ENCODE peak calls at places on chromosomes 12 and 14, in nine cellular contexts. X is T follicular helper cell, O is GM12892, Q is activated gamma-delta T cell treated with Interleukin-2 at 50 U/mL for 16 hours, A is AG09309, D is sigmoid colon, G is tibial artery, J is germinal center, L is WTC11. C is an unnamed sample.

GRCh38 chr12:42789808-42790760 is 200.5 kb upstream of the PRICKLE1 start:
- DNase-seq in A (no peak), J (no peak), L (no peak), Q (no peak), X (no peak), O (no peak), G (no peak), D (no peak), C (no peak)

GRCh38 chr12:40225984-40226602 is 1.3 kb downstream of the LRRK2 start:
- DNase-seq in O (no peak), A (no peak), X (no peak), Q (no peak), J (peak), D (no peak), L (no peak), G (no peak), C (no peak)

GRCh38 chr12:106288510-106289195 is 13.9 kb upstream of the TCP11L2 start:
- DNase-seq in J (no peak), Q (no peak), X (no peak), D (no peak), G (no peak), O (no peak), L (no peak), A (peak), C (no peak)

GRCh38 chr12:44015333-44015941 is 179.6 kb downstream of the TMEM117 start:
- DNase-seq in J (peak), G (no peak), D (no peak), Q (no peak), O (no peak), X (no peak), L (no peak), A (peak), C (peak)

GRCh38 chr12:107487011-107487680 is 198.5 kb upstream of the PWP1 start:
- DNase-seq in Q (no peak), D (no peak), J (no peak), X (no peak), A (no peak), O (no peak), G (no peak), L (no peak), C (no peak)

GRCh38 chr12:128069359-128069997 is 197.5 kb upstream of the TMEM132C start:
- DNase-seq in L (peak), X (no peak), J (peak), G (no peak), Q (no peak), A (peak), O (no peak), D (no peak), C (peak)

GRCh38 chr14:93937519-93937918 is 10.4 kb downstream of the FAM181A start:
- DNase-seq in G (no peak), L (no peak), J (no peak), X (no peak), Q (no peak), A (no peak), D (no peak), O (no peak), C (no peak)

GRCh38 chr12:10736460-10736859 is 13.3 kb upstream of the YBX3 start:
- DNase-seq in G (no peak), X (no peak), J (no peak), O (no peak), A (no peak), L (no peak), D (no peak), Q (no peak), C (no peak)

GRCh38 chr12:102596687-102597086 is 116.3 kb upstream of the IGF1 start:
- DNase-seq in J (no peak), X (no peak), O (no peak), G (no peak), Q (no peak), D (no peak), L (no peak), A (no peak), C (no peak)

GRCh38 chr12:51217133-51217967 is 512 bp downstream of the POU6F1 start:
- DNase-seq in X (peak), L (peak), O (peak), D (peak), A (no peak), J (peak), Q (peak), G (peak), C (peak)

GRCh38 chr14:73599494-73599893 is 7.8 kb downstream of the ACOT4 start:
- DNase-seq in O (no peak), A (no peak), L (no peak), X (no peak), G (no peak), Q (no peak), J (no peak), D (peak), C (no peak)

GRCh38 chr12:62123721-62124203 is 136.4 kb upstream of the USP15 start:
- DNase-seq in X (peak), O (no peak), D (no peak), Q (peak), L (peak), A (peak), J (peak), G (peak), C (peak)

GRCh38 chr12:107411792-107412535 is 273.6 kb upstream of the PWP1 start:
- DNase-seq in Q (no peak), O (no peak), X (no peak), G (no peak), A (peak), D (no peak), L (no peak), J (no peak), C (no peak)

GRCh38 chr12:57727758-57728395 is 10.7 kb downstream of the AGAP2 start:
- DNase-seq in A (no peak), O (peak), L (peak), D (no peak), X (no peak), J (no peak), Q (no peak), G (no peak), C (no peak)

GRCh38 chr14:31926652-31927347 is 150.3 kb upstream of the ARHGAP5 start:
- DNase-seq in J (no peak), X (no peak), D (no peak), A (no peak), Q (no peak), L (no peak), G (no peak), O (no peak), C (no peak)

GRCh38 chr14:53055003-53055402 is 98.1 kb downstream of the DDHD1 start:
- DNase-seq in A (no peak), G (no peak), O (peak), L (no peak), Q (no peak), D (no peak), J (peak), X (no peak), C (no peak)

GRCh38 chr14:69693145-69693544 is 73.8 kb upstream of the SRSF5 start:
- DNase-seq in L (no peak), D (no peak), O (no peak), Q (no peak), G (no peak), J (peak), A (no peak), X (no peak), C (no peak)

GRCh38 chr14:36207500-36207899 is 31.0 kb upstream of the PTCSC3 start:
- DNase-seq in X (no peak), G (no peak), J (no peak), D (no peak), L (no peak), A (no peak), Q (no peak), O (no peak), C (no peak)

GRCh38 chr12:92995258-92995905 is 66.3 kb upstream of the EEA1 start:
- DNase-seq in O (no peak), D (no peak), J (peak), L (no peak), A (no peak), G (no peak), Q (no peak), X (no peak), C (no peak)

GRCh38 chr12:75714462-75715322 is 203.3 kb upstream of the KRR1 start:
- DNase-seq in J (no peak), G (no peak), A (no peak), Q (no peak), O (no peak), D (no peak), L (no peak), X (no peak), C (no peak)

C was measured in head of caudate nucleus.